ENCODE peak calls at places on chromosomes 12 and 14, in eight cellular contexts. P is heart left ventricle, N is tibial nerve, M is transverse colon, L is cardiac muscle cell, S is HFF-Myc, V is left lung, O is IMR-90. W is an unnamed sample.

GRCh38 chr12:118377891-118378470 is 1.6 kb downstream of the SUDS3 start:
- DNase-seq in P (no peak), N (peak), M (peak), L (peak), S (peak), V (no peak), O (peak), W (no peak)

GRCh38 chr12:53954694-53955035 is at the start of gene HOXC12:
- DNase-seq in P (no peak), N (no peak), M (no peak), L (no peak), S (no peak), V (no peak), O (no peak), W (no peak)

GRCh38 chr12:88952543-88952942 is 372.3 kb upstream of the KITLG start:
- DNase-seq in P (no peak), N (no peak), M (peak), L (no peak), S (no peak), V (no peak), O (peak), W (peak)

GRCh38 chr12:125271850-125272249 is 206.6 kb downstream of the AACS start:
- DNase-seq in P (no peak), N (no peak), M (no peak), L (no peak), S (no peak), V (no peak), O (no peak), W (no peak)

GRCh38 chr14:94427016-94427613 is 25.5 kb downstream of the SERPINA11 start:
- DNase-seq in P (no peak), N (no peak), M (no peak), L (no peak), S (no peak), V (no peak), O (no peak), W (no peak)

GRCh38 chr12:47422656-47423055 is 283.2 kb downstream of the RPAP3 start:
- DNase-seq in P (no peak), N (no peak), M (no peak), L (no peak), S (no peak), V (no peak), O (peak), W (peak)

GRCh38 chr14:93090826-93091583 is 24.7 kb downstream of the ITPK1 start:
- DNase-seq in P (no peak), N (no peak), M (no peak), L (no peak), S (no peak), V (peak), O (no peak), W (no peak)

GRCh38 chr12:47164730-47165439 is 85.1 kb upstream of the AMIGO2 start:
- DNase-seq in P (no peak), N (no peak), M (no peak), L (no peak), S (no peak), V (no peak), O (peak), W (peak)

GRCh38 chr12:14258468-14258947 is 107.0 kb upstream of the ATF7IP start:
- DNase-seq in P (no peak), N (no peak), M (no peak), L (peak), S (no peak), V (no peak), O (peak), W (peak)

GRCh38 chr12:14257303-14257733 is 108.2 kb upstream of the ATF7IP start:
- DNase-seq in P (peak), N (no peak), M (no peak), L (no peak), S (no peak), V (peak), O (no peak), W (no peak)

GRCh38 chr12:14257734-14258467 is 107.6 kb upstream of the ATF7IP start:
- DNase-seq in P (no peak), N (peak), M (peak), L (peak), S (peak), V (no peak), O (peak), W (peak)

GRCh38 chr12:14256139-14256538 is 109.3 kb upstream of the ATF7IP start:
- DNase-seq in P (no peak), N (no peak), M (no peak), L (no peak), S (no peak), V (no peak), O (peak), W (no peak)

DNA sequence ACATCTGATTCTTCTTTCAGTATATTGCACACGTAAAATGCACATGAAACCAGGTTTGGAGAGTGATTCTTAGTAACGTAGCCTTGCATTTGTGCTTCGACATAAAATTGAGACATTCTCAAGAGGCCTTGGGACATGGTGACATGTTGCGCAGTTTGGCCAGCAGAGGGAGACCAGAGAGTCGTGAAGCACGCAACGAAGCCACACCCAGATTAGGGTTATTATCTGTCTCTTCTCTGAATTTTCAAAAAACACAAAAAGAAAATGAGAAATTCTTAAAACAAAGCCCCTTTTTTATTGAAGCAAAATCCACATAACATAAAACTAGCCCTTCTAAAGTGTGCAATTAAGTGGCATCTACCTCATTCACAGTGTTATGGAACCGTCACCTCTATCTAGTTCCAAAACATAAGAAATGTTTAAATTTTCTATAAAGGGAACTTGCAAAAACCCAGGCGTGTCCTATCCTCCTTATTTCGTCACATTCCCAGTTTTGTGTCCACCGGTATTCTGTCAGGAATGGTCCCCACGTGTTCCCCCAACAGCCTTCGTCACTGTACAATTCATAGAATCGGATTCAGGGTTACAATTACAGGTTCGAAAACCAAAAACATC is 108.8 kb upstream of the ATF7IP start:
- DNase-seq in P (peak), N (peak), M (peak), L (peak), S (peak), V (peak), O (peak), W (peak)
- TF ChIP-seq CTCF in P (peak), N (peak), M (peak), L (peak), S (peak), V (peak), O (peak), W (peak)

GRCh38 chr14:75044760-75045159 is 6.5 kb downstream of the MLH3 start:
- DNase-seq in P (no peak), N (no peak), M (no peak), L (no peak), S (no peak), V (no peak), O (peak), W (peak)

GRCh38 chr14:75046275-75046674 is 5.0 kb downstream of the MLH3 start:
- DNase-seq in P (no peak), N (no peak), M (no peak), L (no peak), S (no peak), V (no peak), O (no peak), W (no peak)

GRCh38 chr14:75046899-75047298 is 4.4 kb downstream of the MLH3 start:
- DNase-seq in P (no peak), N (no peak), M (no peak), L (no peak), S (no peak), V (no peak), O (peak), W (peak)

GRCh38 chr14:75042040-75042439 is 9.2 kb downstream of the MLH3 start:
- DNase-seq in P (no peak), N (no peak), M (no peak), L (no peak), S (no peak), V (no peak), O (no peak), W (peak)

GRCh38 chr14:75044322-75044721 is 6.9 kb downstream of the MLH3 start:
- DNase-seq in P (no peak), N (no peak), M (no peak), L (no peak), S (no peak), V (no peak), O (peak), W (peak)
- H3K4me3 ChIP-seq in P (no peak), N (no peak), M (no peak), L (no peak), S (no peak), V (no peak), O (no peak), W (no peak)

GRCh38 chr14:28773917-28774691 is 7.5 kb downstream of the FOXG1 start:
- DNase-seq in P (no peak), N (no peak), M (no peak), L (peak), S (no peak), V (peak), O (peak), W (peak)
- TF ChIP-seq CTCF in P (no peak), N (peak), M (no peak), L (peak), S (peak), V (no peak), O (peak), W (peak)

GRCh38 chr12:100566887-100567637 is 6.4 kb upstream of the GAS2L3 start:
- DNase-seq in P (no peak), N (no peak), M (no peak), L (no peak), S (no peak), V (no peak), O (peak), W (peak)
- H3K4me3 ChIP-seq in P (no peak), N (no peak), M (no peak), L (no peak), S (no peak), V (no peak), O (no peak), W (no peak)

GRCh38 chr14:100384277-100384676 is 61.1 kb downstream of the SLC25A47 start:
- DNase-seq in P (no peak), N (no peak), M (no peak), L (no peak), S (no peak), V (no peak), O (no peak), W (no peak)

GRCh38 chr14:100386846-100387245 is 63.7 kb downstream of the SLC25A47 start:
- DNase-seq in P (no peak), N (no peak), M (no peak), L (no peak), S (no peak), V (no peak), O (no peak), W (no peak)

GRCh38 chr14:100383727-100384158 is 60.6 kb downstream of the SLC25A47 start:
- DNase-seq in P (peak), N (no peak), M (peak), L (peak), S (no peak), V (peak), O (peak), W (no peak)

GRCh38 chr14:100386121-100386520 is 63.0 kb downstream of the SLC25A47 start:
- DNase-seq in P (no peak), N (no peak), M (no peak), L (no peak), S (no peak), V (no peak), O (peak), W (no peak)

DNA sequence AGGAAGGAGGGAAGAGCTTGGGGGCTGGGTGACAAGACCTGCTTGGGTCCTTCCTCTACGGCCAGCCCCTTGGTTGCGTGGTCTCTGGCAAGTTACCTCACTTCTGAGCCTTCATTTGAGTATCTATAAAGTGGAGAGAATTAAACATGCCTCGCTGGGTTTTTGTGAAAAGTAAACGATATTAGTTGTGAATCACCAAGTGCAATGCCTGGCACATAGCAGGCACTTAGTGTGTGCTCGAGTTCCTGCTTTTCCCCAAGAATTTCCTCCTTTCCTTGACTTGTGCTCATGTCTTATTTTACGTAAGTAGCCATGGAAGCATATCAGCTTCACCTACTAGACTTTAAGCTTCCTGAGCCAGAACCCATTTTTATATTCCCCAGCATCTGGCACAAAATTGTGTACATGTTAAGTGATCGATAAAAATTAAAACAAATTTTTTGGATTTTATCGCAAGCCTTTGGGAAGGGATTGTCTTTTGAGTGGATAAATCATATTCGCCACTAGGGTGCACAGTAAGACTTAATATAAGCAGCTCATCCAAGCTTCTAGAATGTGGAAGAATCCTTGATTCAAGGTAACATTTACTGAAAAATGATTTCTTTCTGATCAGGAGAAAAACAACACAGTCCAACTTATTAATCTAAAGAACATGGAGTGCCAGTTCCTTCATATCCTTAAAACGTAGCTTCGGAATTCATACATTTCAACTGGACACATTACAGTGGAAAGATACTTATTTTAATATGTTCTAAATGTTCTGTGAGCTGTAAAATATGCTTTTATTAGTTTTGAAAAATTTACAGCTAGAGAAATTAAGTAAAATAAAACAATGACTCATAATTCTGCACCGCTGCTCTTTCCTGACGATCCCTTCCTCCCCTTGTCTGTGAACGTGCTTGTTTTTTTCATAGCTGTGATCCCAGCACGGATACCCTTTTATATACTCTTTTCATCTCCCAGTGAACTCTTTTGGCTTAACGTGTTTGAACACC is 62.0 kb downstream of the SLC25A47 start:
- DNase-seq in P (no peak), N (no peak), M (no peak), L (no peak), S (no peak), V (no peak), O (peak), W (peak)
- TF ChIP-seq CTCF in P (peak), N (peak), M (peak), L (peak), S (peak), V (peak), O (peak), W (peak)